ENCODE peak calls at places on chromosomes 7 and 10, in seven cellular contexts. T is lower leg skin; N is dorsolateral prefrontal cortex; Q is fibroblast of the conjunctiva; K is HuH-7.5; G is cardiac muscle cell; W is stimulated activated CD4-positive, alpha-beta T cell treated with anti-CD3 and anti-CD28 coated beads, TNF-alpha, amount 100 ng/mL, for 1 hour. Z is an unnamed sample.

GRCh38 chr7:149838224-149838991 is at the start of gene ZNF862:
- DNase-seq in N (peak), G (peak), T (peak), Q (peak), K (peak), W (peak), Z (peak)

GRCh38 chr10:70589762-70590662 is 12.5 kb downstream of the PRF1 start:
- DNase-seq in G (no peak), T (no peak), Q (peak), K (no peak), N (no peak), W (no peak), Z (no peak)

GRCh38 chr10:22333667-22334282 is 11.5 kb upstream of the SPAG6 start:
- DNase-seq in G (no peak), K (no peak), N (no peak), W (no peak), Q (no peak), T (no peak), Z (no peak)

GRCh38 chr10:128781636-128782035 is 655.4 kb upstream of the MKI67 start:
- DNase-seq in W (no peak), K (no peak), G (no peak), N (no peak), T (no peak), Q (no peak), Z (no peak)

GRCh38 chr10:1726861-1727260 is 10.5 kb downstream of the ADARB2 start:
- DNase-seq in N (no peak), T (no peak), Q (no peak), G (no peak), K (no peak), W (no peak), Z (no peak)

GRCh38 chr10:4767033-4767814 is 58.8 kb upstream of the AKR1E2 start:
- DNase-seq in N (no peak), Q (peak), G (peak), K (no peak), T (no peak), W (no peak), Z (no peak)

GRCh38 chr10:86162696-86163400 is 203.7 kb downstream of the GRID1 start:
- DNase-seq in K (no peak), W (no peak), T (no peak), Q (no peak), N (peak), G (no peak), Z (no peak)

GRCh38 chr10:124994573-124995473 is 52.9 kb downstream of the ZRANB1 start:
- DNase-seq in N (peak), G (no peak), W (no peak), Q (no peak), K (no peak), T (peak), Z (no peak)

GRCh38 chr7:925601-926000 is 28.9 kb downstream of the ADAP1 start:
- DNase-seq in N (peak), K (no peak), T (no peak), Q (no peak), G (no peak), W (no peak), Z (no peak)

GRCh38 chr10:21173433-21173963 is 276.4 kb upstream of the NEBL start:
- DNase-seq in W (no peak), T (no peak), Q (no peak), K (no peak), G (peak), N (peak), Z (no peak)

GRCh38 chr7:79452032-79452494 is 1.4 kb downstream of the MAGI2 start:
- DNase-seq in Q (peak), K (peak), T (peak), N (peak), G (peak), W (no peak), Z (no peak)

Z was measured in NCI-H1092.